ENCODE peak calls at places on chromosomes 7 and 10, in five cellular contexts. T is H54, U is sigmoid colon, K is stomach, L is uterus. Q is an unnamed sample.

GRCh38 chr10:78805176-78805575 is 263.6 kb upstream of the ZMIZ1 start:
- DNase-seq in K (peak), U (peak), L (peak), T (no peak), Q (no peak)

GRCh38 chr10:124723826-124724225 is 20.4 kb downstream of the FAM53B start:
- DNase-seq in U (peak), T (no peak), K (no peak), L (no peak), Q (no peak)

GRCh38 chr7:93883078-93883916 is 7.3 kb downstream of the TFPI2 start:
- DNase-seq in K (no peak), L (no peak), T (no peak), U (no peak), Q (no peak)

GRCh38 chr7:155796381-155797261 is 15.6 kb downstream of the SHH start:
- DNase-seq in K (peak), U (no peak), T (peak), L (peak), Q (peak)

GRCh38 chr7:139817249-139817648 is 11.8 kb upstream of the TBXAS1 start:
- DNase-seq in U (no peak), L (no peak), T (no peak), K (peak), Q (no peak)

GRCh38 chr7:36011588-36011965 is 141.5 kb upstream of the EEPD1 start:
- DNase-seq in T (no peak), L (no peak), K (no peak), U (no peak), Q (no peak)

GRCh38 chr10:34710391-34710751 is 104.7 kb downstream of the PARD3 start:
- DNase-seq in K (no peak), L (peak), U (peak), T (no peak), Q (no peak)

GRCh38 chr7:5422324-5423271 is 1.0 kb downstream of the TNRC18 start:
- DNase-seq in K (no peak), U (no peak), L (peak), T (no peak), Q (peak)

GRCh38 chr7:100667331-100668068 is 6.0 kb upstream of the GNB2 start:
- DNase-seq in L (no peak), T (no peak), U (no peak), K (no peak), Q (no peak)

GRCh38 chr10:73096041-73096451 is 620 bp downstream of the P4HA1 start:
- DNase-seq in T (peak), U (peak), K (peak), L (peak), Q (peak)

GRCh38 chr7:90595801-90596683 is at the start of gene CDK14:
- DNase-seq in K (peak), U (peak), T (peak), L (peak), Q (peak)
- TF ChIP-seq POLR2A in K (no peak), U (no peak), T (peak), L (peak), Q (peak)

DNA sequence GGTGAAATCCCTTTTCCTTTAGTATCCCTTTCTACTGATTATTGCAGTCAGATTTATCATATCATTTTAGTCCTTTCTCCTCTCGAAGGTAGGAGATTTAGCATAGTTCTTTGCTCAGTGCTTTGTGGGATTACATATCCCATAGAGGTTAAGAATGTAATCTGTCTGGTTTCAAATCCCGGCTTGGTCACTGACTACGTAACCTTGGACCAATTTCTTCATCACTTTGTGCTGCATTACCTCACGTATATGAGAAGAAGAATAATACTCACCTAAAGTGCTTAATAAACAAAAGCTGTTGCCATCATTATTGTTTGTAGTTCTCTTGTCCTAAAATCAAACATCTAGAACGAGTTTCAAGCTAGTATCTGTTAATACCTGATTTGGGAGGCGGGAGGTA is 74.0 kb downstream of the KMT2E start:
- DNase-seq in K (no peak), U (no peak), L (no peak), T (no peak), Q (no peak)
- TF ChIP-seq POLR2A in K (no peak), U (no peak), L (no peak), T (no peak), Q (no peak)

GRCh38 chr7:11788568-11788967 is 43.4 kb downstream of the THSD7A start:
- DNase-seq in L (no peak), U (no peak), T (no peak), K (no peak), Q (no peak)
- TF ChIP-seq POLR2A in L (no peak), U (no peak), T (no peak), K (no peak), Q (no peak)

GRCh38 chr10:132331259-132331955 is 586 bp upstream of the LRRC27 start:
- DNase-seq in U (no peak), T (no peak), K (no peak), L (no peak), Q (no peak)
- TF ChIP-seq POLR2A in U (peak), T (peak), K (no peak), L (peak), Q (peak)

GRCh38 chr7:158009886-158010285 is 577.7 kb downstream of the PTPRN2 start:
- DNase-seq in K (no peak), L (no peak), U (no peak), T (no peak), Q (peak)

GRCh38 chr7:158005531-158005930 is 582.1 kb downstream of the PTPRN2 start:
- DNase-seq in K (no peak), T (no peak), U (no peak), L (no peak), Q (peak)

GRCh38 chr7:158008267-158008666 is 579.4 kb downstream of the PTPRN2 start:
- DNase-seq in K (no peak), L (no peak), T (no peak), U (no peak), Q (peak)

GRCh38 chr7:158006841-158007696 is 580.6 kb downstream of the PTPRN2 start:
- DNase-seq in K (no peak), U (no peak), L (no peak), T (no peak), Q (peak)

DNA sequence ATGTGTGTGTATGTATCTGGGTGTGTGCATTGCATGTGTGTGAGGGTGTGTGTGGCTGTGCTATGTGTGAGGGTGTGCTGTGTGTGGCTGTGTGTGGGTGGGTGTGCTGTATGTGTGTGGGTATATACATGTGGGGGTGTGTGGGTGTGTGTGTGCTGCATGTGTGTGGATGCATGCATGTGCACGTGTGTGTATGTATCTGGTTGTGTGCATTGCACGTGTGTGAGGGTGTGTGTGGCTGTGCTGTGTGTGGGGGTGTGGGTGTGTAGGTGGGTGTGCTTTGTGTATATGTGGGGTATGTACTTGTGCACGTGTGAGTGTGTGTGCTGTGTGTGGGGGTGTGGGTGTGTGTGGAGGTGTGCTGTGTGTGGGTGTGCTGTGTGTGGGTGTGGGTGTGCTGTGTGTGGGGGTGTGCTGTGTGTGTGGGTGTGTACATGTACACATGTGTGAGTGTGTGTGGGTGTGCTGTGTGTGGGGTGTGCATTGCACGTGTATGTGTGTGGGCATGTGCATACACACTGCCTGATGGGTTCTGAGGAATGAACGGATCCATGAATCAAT is 579.8 kb downstream of the PTPRN2 start:
- DNase-seq in T (no peak), K (no peak), L (no peak), U (no peak), Q (peak)
- TF ChIP-seq POLR2A in T (no peak), K (no peak), L (no peak), U (no peak), Q (no peak)

GRCh38 chr7:23246540-23246939 is at the start of gene GPNMB:
- DNase-seq in L (peak), U (peak), K (no peak), T (peak), Q (no peak)
- TF ChIP-seq POLR2A in L (peak), U (peak), K (no peak), T (no peak), Q (no peak)

GRCh38 chr7:41685684-41686083 is 17.2 kb downstream of the INHBA start:
- DNase-seq in U (no peak), T (no peak), K (no peak), L (no peak), Q (no peak)
- TF ChIP-seq POLR2A in U (no peak), T (no peak), K (no peak), L (no peak), Q (no peak)

GRCh38 chr10:16814081-16814480 is 3.1 kb downstream of the RSU1 start:
- DNase-seq in K (no peak), U (no peak), T (no peak), L (no peak), Q (peak)

GRCh38 chr10:16811292-16811691 is 5.9 kb downstream of the RSU1 start:
- DNase-seq in K (no peak), U (no peak), T (no peak), L (no peak), Q (no peak)

GRCh38 chr10:16804123-16804522 is 13.1 kb downstream of the RSU1 start:
- DNase-seq in K (no peak), L (no peak), U (no peak), T (no peak), Q (no peak)

GRCh38 chr10:16811765-16812164 is 5.5 kb downstream of the RSU1 start:
- DNase-seq in K (no peak), T (no peak), U (no peak), L (no peak), Q (no peak)

DNA sequence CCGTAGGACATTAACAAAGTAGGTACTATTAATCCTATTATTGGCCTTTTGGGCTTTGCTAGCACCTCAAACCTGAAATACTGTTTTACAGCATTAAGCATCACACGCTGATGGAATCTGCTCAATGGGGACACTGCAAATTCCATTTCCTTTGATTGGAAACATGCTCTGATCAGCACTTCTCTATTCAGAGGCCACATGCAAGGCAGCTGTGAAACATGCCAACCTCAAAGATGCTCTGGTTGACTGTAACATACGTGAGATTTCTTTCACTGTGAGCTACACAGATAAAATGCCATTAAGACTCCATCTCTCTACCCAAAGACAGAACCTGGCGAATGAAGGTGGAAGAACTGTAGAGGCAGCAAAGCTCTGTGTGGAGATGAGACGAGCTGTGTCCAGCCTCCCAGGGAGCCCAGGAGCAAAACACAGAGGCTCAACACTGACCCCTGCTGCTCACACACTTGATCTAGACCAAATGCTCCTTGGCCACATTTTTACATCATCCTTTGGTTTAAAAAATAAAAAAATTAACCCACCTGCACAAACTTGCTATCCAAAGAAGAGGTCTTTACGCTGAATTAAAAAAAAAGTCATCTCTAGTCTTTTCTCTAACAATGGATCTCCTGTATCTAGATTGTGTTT is 8.0 kb downstream of the RSU1 start:
- DNase-seq in K (peak), U (no peak), T (peak), L (peak), Q (no peak)
- TF ChIP-seq POLR2A in K (no peak), U (no peak), T (no peak), L (no peak), Q (no peak)

GRCh38 chr10:21525367-21526183 is at the start of gene SKIDA1:
- DNase-seq in T (no peak), U (peak), L (peak), K (peak), Q (peak)
- TF ChIP-seq POLR2A in T (peak), U (no peak), L (peak), K (no peak), Q (no peak)

DNA sequence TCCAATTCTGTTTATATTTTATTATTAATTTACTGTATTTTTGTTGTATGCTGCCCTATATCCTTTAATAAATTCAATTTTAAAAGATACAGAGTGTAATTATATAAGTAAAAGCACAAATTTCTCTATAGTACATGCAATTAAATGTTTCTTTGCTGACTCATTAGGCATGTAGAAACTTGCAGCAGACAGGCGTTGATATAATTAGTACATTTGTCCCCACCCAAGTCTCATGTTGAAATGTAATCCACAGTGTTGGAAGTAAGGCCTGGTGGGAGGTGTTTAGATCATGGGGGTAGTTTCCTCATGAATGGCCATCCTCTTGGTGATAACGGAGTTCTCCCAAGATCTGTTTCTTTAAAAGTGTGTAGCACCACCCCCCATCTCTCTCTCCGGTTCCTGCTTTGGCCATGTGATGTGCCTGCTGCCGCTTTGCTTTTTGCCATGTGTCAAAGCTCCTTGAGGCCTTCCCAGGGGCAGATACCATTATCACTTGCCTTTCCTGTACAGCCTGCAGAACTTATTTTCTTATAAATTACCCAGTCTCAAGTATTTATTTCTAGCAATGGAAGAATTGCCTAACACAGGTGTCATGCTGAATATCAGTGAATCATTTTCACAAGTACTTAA is 63.7 kb downstream of the TSPAN12 start:
- DNase-seq in K (no peak), L (no peak), U (no peak), T (no peak), Q (no peak)
- TF ChIP-seq POLR2A in K (no peak), L (no peak), U (no peak), T (no peak), Q (no peak)

Q was measured in spleen.